ENCODE peak calls at places on chromosomes 13 and 19, in five cellular contexts. One of them, this sample, is unnamed.

GRCh38 chr19:6718741-6719539 is 1.5 kb downstream of the C3 start:
- DNase-seq in fibroblast of the aortic adventitia: peak
- DNase-seq in heart right ventricle: no peak
- DNase-seq in colonic mucosa: no peak
- DNase-seq in choroid plexus epithelial cell: no peak
- DNase-seq in this sample: no peak

GRCh38 chr19:38664503-38665211 is 17.2 kb downstream of the ACTN4 start:
- DNase-seq in colonic mucosa: no peak
- DNase-seq in choroid plexus epithelial cell: no peak
- DNase-seq in heart right ventricle: no peak
- DNase-seq in fibroblast of the aortic adventitia: no peak
- DNase-seq in this sample: peak

GRCh38 chr13:31997641-31998040 is 33.9 kb upstream of the FRY start:
- DNase-seq in choroid plexus epithelial cell: no peak
- DNase-seq in colonic mucosa: no peak
- DNase-seq in fibroblast of the aortic adventitia: no peak
- DNase-seq in heart right ventricle: no peak
- DNase-seq in this sample: no peak

GRCh38 chr13:111295896-111296295 is 24.5 kb upstream of the TEX29 start:
- DNase-seq in colonic mucosa: no peak
- DNase-seq in heart right ventricle: no peak
- DNase-seq in choroid plexus epithelial cell: no peak
- DNase-seq in fibroblast of the aortic adventitia: no peak
- DNase-seq in this sample: no peak

GRCh38 chr19:33150852-33151518 is 19.1 kb downstream of the WDR88 start:
- DNase-seq in fibroblast of the aortic adventitia: no peak
- DNase-seq in choroid plexus epithelial cell: no peak
- DNase-seq in colonic mucosa: no peak
- DNase-seq in heart right ventricle: no peak
- DNase-seq in this sample: no peak

GRCh38 chr13:110911880-110912279 is 3.0 kb downstream of the ANKRD10 start:
- DNase-seq in heart right ventricle: no peak
- DNase-seq in colonic mucosa: no peak
- DNase-seq in choroid plexus epithelial cell: no peak
- DNase-seq in fibroblast of the aortic adventitia: no peak
- DNase-seq in this sample: no peak

GRCh38 chr19:15291666-15292065 is 40.7 kb downstream of the BRD4 start:
- DNase-seq in heart right ventricle: no peak
- DNase-seq in fibroblast of the aortic adventitia: no peak
- DNase-seq in colonic mucosa: no peak
- DNase-seq in choroid plexus epithelial cell: no peak
- DNase-seq in this sample: peak

GRCh38 chr13:106105153-106105552 is 430.3 kb downstream of the EFNB2 start:
- DNase-seq in fibroblast of the aortic adventitia: no peak
- DNase-seq in choroid plexus epithelial cell: no peak
- DNase-seq in heart right ventricle: no peak
- DNase-seq in colonic mucosa: no peak
- DNase-seq in this sample: no peak

GRCh38 chr19:42693760-42694350 is 46.4 kb downstream of the PSG3 start:
- DNase-seq in heart right ventricle: no peak
- DNase-seq in colonic mucosa: no peak
- DNase-seq in fibroblast of the aortic adventitia: peak
- DNase-seq in choroid plexus epithelial cell: peak
- DNase-seq in this sample: peak

GRCh38 chr13:110593430-110594130 is 21.8 kb upstream of the NAXD start:
- DNase-seq in colonic mucosa: no peak
- DNase-seq in heart right ventricle: no peak
- DNase-seq in fibroblast of the aortic adventitia: peak
- DNase-seq in choroid plexus epithelial cell: peak
- DNase-seq in this sample: peak

GRCh38 chr13:67186985-67187569 is 43.1 kb downstream of the PCDH9 start:
- DNase-seq in fibroblast of the aortic adventitia: no peak
- DNase-seq in colonic mucosa: no peak
- DNase-seq in heart right ventricle: no peak
- DNase-seq in choroid plexus epithelial cell: peak
- DNase-seq in this sample: no peak

GRCh38 chr19:4695224-4695731 is 25.1 kb upstream of the MYDGF start:
- DNase-seq in colonic mucosa: no peak
- DNase-seq in fibroblast of the aortic adventitia: no peak
- DNase-seq in heart right ventricle: no peak
- DNase-seq in choroid plexus epithelial cell: no peak
- DNase-seq in this sample: no peak

GRCh38 chr13:108322206-108322824 is 52.8 kb downstream of the TNFSF13B start:
- DNase-seq in fibroblast of the aortic adventitia: peak
- DNase-seq in colonic mucosa: no peak
- DNase-seq in choroid plexus epithelial cell: peak
- DNase-seq in heart right ventricle: no peak
- DNase-seq in this sample: peak

GRCh38 chr19:19466201-19466600 is 49.1 kb downstream of the TSSK6 start:
- DNase-seq in colonic mucosa: no peak
- DNase-seq in choroid plexus epithelial cell: no peak
- DNase-seq in fibroblast of the aortic adventitia: no peak
- DNase-seq in heart right ventricle: no peak
- DNase-seq in this sample: no peak

GRCh38 chr13:77429320-77430142 is 102.6 kb upstream of the MYCBP2 start:
- DNase-seq in colonic mucosa: no peak
- DNase-seq in fibroblast of the aortic adventitia: no peak
- DNase-seq in choroid plexus epithelial cell: peak
- DNase-seq in heart right ventricle: no peak
- DNase-seq in this sample: peak

GRCh38 chr13:49958321-49958720 is 22.2 kb upstream of the SPRYD7 start:
- DNase-seq in heart right ventricle: no peak
- DNase-seq in fibroblast of the aortic adventitia: peak
- DNase-seq in colonic mucosa: no peak
- DNase-seq in choroid plexus epithelial cell: no peak
- DNase-seq in this sample: no peak

GRCh38 chr13:24511019-24511823 is 1.4 kb downstream of the PARP4 start:
- DNase-seq in colonic mucosa: peak
- DNase-seq in choroid plexus epithelial cell: peak
- DNase-seq in fibroblast of the aortic adventitia: peak
- DNase-seq in heart right ventricle: no peak
- DNase-seq in this sample: peak

GRCh38 chr19:40604647-40605200 is 3.6 kb downstream of the LTBP4 start:
- DNase-seq in fibroblast of the aortic adventitia: no peak
- DNase-seq in heart right ventricle: no peak
- DNase-seq in colonic mucosa: peak
- DNase-seq in choroid plexus epithelial cell: no peak
- DNase-seq in this sample: no peak

GRCh38 chr13:104898484-104898883 is 1637.0 kb downstream of the EFNB2 start:
- DNase-seq in choroid plexus epithelial cell: no peak
- DNase-seq in heart right ventricle: no peak
- DNase-seq in colonic mucosa: no peak
- DNase-seq in fibroblast of the aortic adventitia: no peak
- DNase-seq in this sample: no peak

GRCh38 chr19:49690656-49691242 is at the start of gene CPT1C:
- DNase-seq in colonic mucosa: peak
- DNase-seq in fibroblast of the aortic adventitia: peak
- DNase-seq in heart right ventricle: peak
- DNase-seq in choroid plexus epithelial cell: peak
- DNase-seq in this sample: peak

GRCh38 chr19:19406878-19407639 is 1.6 kb downstream of the GATAD2A start:
- DNase-seq in heart right ventricle: no peak
- DNase-seq in colonic mucosa: peak
- DNase-seq in fibroblast of the aortic adventitia: peak
- DNase-seq in choroid plexus epithelial cell: peak
- DNase-seq in this sample: peak

GRCh38 chr19:55173186-55173716 is 6.8 kb upstream of the DNAAF3 start:
- DNase-seq in fibroblast of the aortic adventitia: no peak
- DNase-seq in colonic mucosa: no peak
- DNase-seq in heart right ventricle: no peak
- DNase-seq in choroid plexus epithelial cell: no peak
- DNase-seq in this sample: no peak
- H3K4me3 ChIP-seq in fibroblast of the aortic adventitia: peak
- H3K4me3 ChIP-seq in colonic mucosa: peak
- H3K4me3 ChIP-seq in heart right ventricle: peak
- H3K4me3 ChIP-seq in choroid plexus epithelial cell: peak
- H3K4me3 ChIP-seq in this sample: peak

GRCh38 chr13:30618186-30618937 is 642 bp downstream of the USPL1 start:
- DNase-seq in heart right ventricle: peak
- DNase-seq in choroid plexus epithelial cell: peak
- DNase-seq in colonic mucosa: no peak
- DNase-seq in fibroblast of the aortic adventitia: no peak
- DNase-seq in this sample: no peak

GRCh38 chr13:30615851-30616311 is 1.8 kb upstream of the USPL1 start:
- DNase-seq in fibroblast of the aortic adventitia: peak
- DNase-seq in choroid plexus epithelial cell: peak
- DNase-seq in heart right ventricle: no peak
- DNase-seq in colonic mucosa: no peak
- DNase-seq in this sample: peak

GRCh38 chr13:30616927-30617314 is 799 bp upstream of the USPL1 start:
- DNase-seq in choroid plexus epithelial cell: peak
- DNase-seq in colonic mucosa: peak
- DNase-seq in fibroblast of the aortic adventitia: peak
- DNase-seq in heart right ventricle: peak
- DNase-seq in this sample: peak

GRCh38 chr13:30618938-30619289 is 1.2 kb downstream of the USPL1 start:
- DNase-seq in colonic mucosa: no peak
- DNase-seq in choroid plexus epithelial cell: peak
- DNase-seq in heart right ventricle: no peak
- DNase-seq in fibroblast of the aortic adventitia: no peak
- DNase-seq in this sample: no peak

DNA sequence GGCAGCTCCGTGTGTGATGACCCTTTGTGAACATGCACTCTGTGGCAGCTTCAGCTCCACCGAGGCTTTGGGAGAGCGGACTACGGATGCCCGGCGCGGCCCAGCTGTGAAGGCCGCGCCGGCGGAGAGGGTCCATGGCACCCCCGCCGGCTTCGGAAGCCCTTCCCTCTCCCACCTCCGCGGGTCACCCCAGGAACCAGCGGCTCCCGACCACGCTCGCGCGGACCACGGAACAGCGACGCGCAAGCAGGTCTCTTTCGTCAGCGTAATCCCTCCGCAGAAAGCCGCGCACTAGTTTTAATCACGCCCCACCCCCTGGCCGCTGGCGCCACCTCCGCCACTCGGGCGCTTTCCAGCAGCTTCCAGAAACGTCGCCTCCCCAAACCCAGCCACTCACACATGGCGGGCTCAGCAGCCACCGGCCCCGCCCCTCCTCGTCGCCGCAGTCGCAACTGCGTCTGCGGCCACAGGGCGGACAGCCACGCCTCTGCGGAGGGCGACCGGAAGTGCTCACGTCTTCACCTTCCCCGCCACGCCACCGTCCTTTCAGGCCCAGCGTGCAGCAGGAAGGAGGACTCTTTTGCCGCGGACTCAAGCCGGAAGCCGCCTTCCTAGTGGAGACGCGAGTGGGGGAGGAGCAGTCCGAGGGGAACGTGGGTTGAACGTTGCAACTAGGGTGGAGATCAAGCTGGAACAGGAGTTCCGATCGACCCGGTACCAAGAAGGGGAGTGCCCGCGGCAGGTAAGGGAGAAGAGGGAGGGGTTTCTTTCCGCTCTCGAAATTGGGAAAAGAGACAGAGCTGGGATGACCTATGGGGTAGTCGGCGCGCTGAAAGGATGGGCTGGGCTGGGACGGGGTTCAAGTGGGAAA is at the start of gene USPL1:
- DNase-seq in heart right ventricle: peak
- DNase-seq in choroid plexus epithelial cell: peak
- DNase-seq in colonic mucosa: peak
- DNase-seq in fibroblast of the aortic adventitia: peak
- DNase-seq in this sample: peak
- TF ChIP-seq CTCF in heart right ventricle: peak
- TF ChIP-seq CTCF in choroid plexus epithelial cell: peak
- TF ChIP-seq CTCF in colonic mucosa: no peak
- TF ChIP-seq CTCF in fibroblast of the aortic adventitia: peak
- TF ChIP-seq CTCF in this sample: no peak

GRCh38 chr19:55264531-55264930 is 5.7 kb upstream of the PPP6R1 start:
- DNase-seq in heart right ventricle: no peak
- DNase-seq in choroid plexus epithelial cell: no peak
- DNase-seq in fibroblast of the aortic adventitia: no peak
- DNase-seq in colonic mucosa: no peak
- DNase-seq in this sample: no peak
- H3K4me3 ChIP-seq in heart right ventricle: no peak
- H3K4me3 ChIP-seq in choroid plexus epithelial cell: no peak
- H3K4me3 ChIP-seq in fibroblast of the aortic adventitia: no peak
- H3K4me3 ChIP-seq in colonic mucosa: no peak
- H3K4me3 ChIP-seq in this sample: no peak

GRCh38 chr13:112968910-112969691 is at the start of gene MCF2L:
- DNase-seq in heart right ventricle: peak
- DNase-seq in choroid plexus epithelial cell: peak
- DNase-seq in colonic mucosa: peak
- DNase-seq in fibroblast of the aortic adventitia: peak
- DNase-seq in this sample: peak
- TF ChIP-seq CTCF in heart right ventricle: peak
- TF ChIP-seq CTCF in choroid plexus epithelial cell: peak
- TF ChIP-seq CTCF in colonic mucosa: peak
- TF ChIP-seq CTCF in fibroblast of the aortic adventitia: peak
- TF ChIP-seq CTCF in this sample: peak

DNA sequence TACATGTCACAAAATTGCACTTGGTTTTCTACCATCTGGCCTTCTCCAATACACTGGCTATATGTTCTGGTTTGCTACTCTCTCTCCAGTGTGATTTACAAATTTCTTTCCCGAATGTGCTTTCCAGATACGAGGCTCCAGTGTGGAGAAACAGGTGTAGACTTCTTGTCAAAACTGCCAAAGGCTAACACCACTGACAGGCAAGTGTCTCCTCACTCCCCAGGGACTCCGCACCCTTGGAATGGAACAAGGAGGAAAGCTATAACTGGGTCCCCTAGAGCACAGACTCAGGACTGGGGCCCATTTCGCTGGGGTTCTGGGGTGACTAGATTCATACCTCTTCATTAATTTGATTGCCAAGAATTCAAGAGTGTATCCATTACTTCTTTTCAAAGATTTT is 161.8 kb downstream of the FOXO1 start:
- DNase-seq in fibroblast of the aortic adventitia: no peak
- DNase-seq in colonic mucosa: no peak
- DNase-seq in heart right ventricle: no peak
- DNase-seq in choroid plexus epithelial cell: no peak
- DNase-seq in this sample: no peak
- H3K4me3 ChIP-seq in fibroblast of the aortic adventitia: no peak
- H3K4me3 ChIP-seq in colonic mucosa: no peak
- H3K4me3 ChIP-seq in heart right ventricle: no peak
- H3K4me3 ChIP-seq in choroid plexus epithelial cell: no peak
- H3K4me3 ChIP-seq in this sample: no peak

GRCh38 chr19:17235618-17236413 is 9.8 kb downstream of the OCEL1 start:
- DNase-seq in fibroblast of the aortic adventitia: peak
- DNase-seq in choroid plexus epithelial cell: peak
- DNase-seq in colonic mucosa: peak
- DNase-seq in heart right ventricle: no peak
- DNase-seq in this sample: peak
- TF ChIP-seq CTCF in fibroblast of the aortic adventitia: peak
- TF ChIP-seq CTCF in choroid plexus epithelial cell: peak
- TF ChIP-seq CTCF in colonic mucosa: no peak
- TF ChIP-seq CTCF in heart right ventricle: peak
- TF ChIP-seq CTCF in this sample: peak